ENCODE peak calls at places on chromosomes 5 and 9, in five cellular contexts. L is neural progenitor cell; N is CD8-positive, alpha-beta memory T cell; Y is upper lobe of left lung; J is lower lobe of right lung. E is an unnamed sample.

GRCh38 chr9:16344343-16344742 is 526.1 kb downstream of the BNC2 start:
- DNase-seq in L (no peak), Y (no peak), N (no peak), J (no peak), E (no peak)

GRCh38 chr5:137808503-137809135 is 54.5 kb upstream of the HNRNPA0 start:
- DNase-seq in J (no peak), L (no peak), N (no peak), Y (no peak), E (no peak)

GRCh38 chr5:131377785-131378325 is 114.0 kb downstream of the CDC42SE2 start:
- DNase-seq in N (no peak), L (no peak), J (no peak), Y (no peak), E (no peak)

GRCh38 chr9:19229725-19230355 is 653 bp upstream of the DENND4C start:
- DNase-seq in Y (peak), N (no peak), L (peak), J (no peak), E (peak)

GRCh38 chr5:158390556-158390955 is 531.6 kb upstream of the CLINT1 start:
- DNase-seq in J (no peak), N (no peak), Y (no peak), L (no peak), E (no peak)

GRCh38 chr5:41517909-41518308 is 7.5 kb upstream of the PLCXD3 start:
- DNase-seq in L (no peak), N (no peak), Y (no peak), J (no peak), E (no peak)

GRCh38 chr5:33637011-33637410 is 196.2 kb downstream of the TARS1 start:
- DNase-seq in J (no peak), Y (no peak), L (no peak), N (no peak), E (no peak)

GRCh38 chr9:20219437-20219836 is 402.9 kb downstream of the MLLT3 start:
- DNase-seq in J (no peak), Y (no peak), L (no peak), N (no peak), E (no peak)

GRCh38 chr5:72427488-72428437 is 79.4 kb downstream of the ZNF366 start:
- DNase-seq in L (peak), J (no peak), Y (no peak), N (no peak), E (no peak)

GRCh38 chr9:33187519-33188218 is 20.5 kb upstream of the B4GALT1 start:
- DNase-seq in Y (no peak), J (no peak), L (no peak), N (no peak), E (no peak)

GRCh38 chr5:141771031-141771430 is 89.0 kb upstream of the ARAP3 start:
- DNase-seq in Y (no peak), L (peak), J (no peak), N (no peak), E (no peak)

GRCh38 chr5:157354825-157355224 is 88.9 kb downstream of the CYFIP2 start:
- DNase-seq in L (peak), J (no peak), Y (no peak), N (no peak), E (no peak)

GRCh38 chr9:116944714-116945534 is 257.8 kb downstream of the TRIM32 start:
- DNase-seq in Y (no peak), L (no peak), N (no peak), J (no peak), E (no peak)

GRCh38 chr5:35890021-35890740 is 33.5 kb downstream of the IL7R start:
- DNase-seq in L (no peak), N (no peak), J (no peak), Y (no peak), E (no peak)

GRCh38 chr9:129036241-129036922 is at the start of gene MIGA2:
- DNase-seq in N (peak), L (peak), J (peak), Y (peak), E (peak)

GRCh38 chr5:45385321-45386058 is 310.7 kb downstream of the HCN1 start:
- DNase-seq in Y (no peak), J (no peak), L (no peak), N (no peak), E (no peak)

GRCh38 chr5:154673506-154673905 is 81.7 kb upstream of the LARP1 start:
- DNase-seq in Y (no peak), N (no peak), J (peak), L (no peak), E (no peak)

GRCh38 chr9:36900856-36901220 is 133.2 kb downstream of the PAX5 start:
- DNase-seq in Y (no peak), L (no peak), N (no peak), J (no peak), E (no peak)

GRCh38 chr5:77620404-77620803 is 18.1 kb downstream of the OTP start:
- DNase-seq in J (no peak), Y (no peak), L (no peak), N (no peak), E (no peak)

GRCh38 chr5:68420476-68421344 is 205.2 kb downstream of the PIK3R1 start:
- DNase-seq in L (no peak), Y (no peak), J (peak), N (no peak), E (no peak)

GRCh38 chr9:91948423-91949292 is 1.4 kb downstream of the ROR2 start:
- DNase-seq in N (peak), Y (peak), J (peak), L (peak), E (no peak)

GRCh38 chr5:81425569-81425968 is 31.6 kb upstream of the ACOT12 start:
- DNase-seq in L (peak), N (peak), J (no peak), Y (no peak), E (no peak)

GRCh38 chr5:68628082-68628796 is 412.7 kb downstream of the PIK3R1 start:
- DNase-seq in N (no peak), L (no peak), Y (no peak), J (no peak), E (no peak)

GRCh38 chr9:72173080-72173479 is 23.8 kb downstream of the GDA start:
- DNase-seq in N (no peak), L (no peak), J (no peak), Y (no peak), E (no peak)

GRCh38 chr5:95715799-95716461 is 15.2 kb upstream of the RHOBTB3 start:
- DNase-seq in Y (no peak), L (no peak), J (no peak), N (no peak), E (no peak)

GRCh38 chr9:3954228-3954949 is 345.5 kb downstream of the GLIS3 start:
- DNase-seq in L (peak), Y (no peak), J (no peak), N (no peak), E (no peak)
- H3K27ac ChIP-seq in L (peak), Y (no peak), J (no peak), N (no peak), E (no peak)

DNA sequence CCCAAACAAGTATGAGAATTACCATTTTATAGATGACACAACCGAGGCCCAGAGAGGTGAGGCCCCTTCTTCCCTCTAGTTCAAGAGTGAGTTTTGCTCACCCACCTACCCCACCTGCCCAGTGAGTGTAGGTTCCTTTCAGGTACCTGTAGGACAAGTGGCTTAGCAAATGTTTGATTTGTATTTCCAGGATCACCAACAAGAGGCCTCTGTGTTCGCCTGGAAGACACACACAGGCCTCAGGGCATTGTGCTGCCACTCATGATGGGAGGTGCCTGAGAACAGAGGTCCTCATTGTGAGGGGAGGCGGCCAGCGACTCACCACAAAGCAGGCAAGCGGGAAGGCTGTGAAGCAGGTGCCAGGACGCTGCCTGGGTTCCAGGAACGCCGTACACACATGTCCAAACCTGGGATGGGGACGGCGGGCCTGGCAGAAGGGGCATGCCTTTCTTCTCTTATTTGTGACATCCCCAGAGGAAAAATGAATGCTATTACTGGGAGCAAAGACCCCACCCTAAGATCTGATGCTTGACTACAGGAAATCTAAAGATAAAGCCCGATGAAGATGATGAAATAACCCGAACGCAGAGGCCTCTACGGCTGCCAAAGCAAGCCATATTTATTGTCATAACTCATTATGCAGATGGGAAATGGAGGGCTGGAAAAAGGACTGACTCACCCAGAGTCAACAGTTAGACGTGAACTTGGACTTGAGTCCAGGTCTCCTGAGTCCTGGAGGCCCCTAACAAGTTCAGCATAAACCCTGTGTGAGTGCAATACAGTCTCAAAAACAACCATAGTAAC is 60.2 kb upstream of the SLC25A51 start:
- DNase-seq in N (no peak), L (no peak), Y (peak), J (peak), E (no peak)
- H3K27ac ChIP-seq in N (no peak), L (no peak), Y (peak), J (peak), E (no peak)

DNA sequence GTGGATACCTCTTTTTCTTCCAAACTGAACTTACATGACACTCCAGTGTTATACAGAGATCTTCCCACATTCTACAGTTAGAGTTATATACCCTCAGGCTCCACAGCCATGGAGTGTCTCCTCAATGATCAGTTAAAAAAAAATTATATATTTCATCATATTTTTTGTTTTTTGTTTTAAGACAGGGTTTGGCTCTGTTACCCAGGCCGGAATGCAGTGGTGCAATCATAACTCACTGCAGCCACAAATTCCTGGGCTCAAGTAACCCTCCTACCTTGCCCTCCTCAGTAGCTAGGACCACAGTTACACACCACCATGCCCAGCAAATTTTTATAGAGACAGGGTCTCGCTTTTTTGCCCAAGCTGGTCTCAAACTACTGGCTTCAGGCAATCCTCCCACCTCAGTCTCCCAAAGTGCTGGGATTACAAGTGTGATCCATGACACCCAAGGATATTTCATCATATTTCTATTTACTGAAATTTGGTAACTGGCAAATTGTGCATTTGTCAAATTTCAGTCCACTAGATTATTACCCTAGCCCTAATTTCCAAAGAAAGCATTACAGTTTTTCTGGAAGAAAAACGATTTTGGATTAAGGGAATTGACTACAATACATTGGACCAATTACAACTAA is 18.1 kb upstream of the SCAI start:
- DNase-seq in N (no peak), Y (peak), J (no peak), L (no peak), E (no peak)
- H3K27ac ChIP-seq in N (no peak), Y (peak), J (peak), L (no peak), E (no peak)

DNA sequence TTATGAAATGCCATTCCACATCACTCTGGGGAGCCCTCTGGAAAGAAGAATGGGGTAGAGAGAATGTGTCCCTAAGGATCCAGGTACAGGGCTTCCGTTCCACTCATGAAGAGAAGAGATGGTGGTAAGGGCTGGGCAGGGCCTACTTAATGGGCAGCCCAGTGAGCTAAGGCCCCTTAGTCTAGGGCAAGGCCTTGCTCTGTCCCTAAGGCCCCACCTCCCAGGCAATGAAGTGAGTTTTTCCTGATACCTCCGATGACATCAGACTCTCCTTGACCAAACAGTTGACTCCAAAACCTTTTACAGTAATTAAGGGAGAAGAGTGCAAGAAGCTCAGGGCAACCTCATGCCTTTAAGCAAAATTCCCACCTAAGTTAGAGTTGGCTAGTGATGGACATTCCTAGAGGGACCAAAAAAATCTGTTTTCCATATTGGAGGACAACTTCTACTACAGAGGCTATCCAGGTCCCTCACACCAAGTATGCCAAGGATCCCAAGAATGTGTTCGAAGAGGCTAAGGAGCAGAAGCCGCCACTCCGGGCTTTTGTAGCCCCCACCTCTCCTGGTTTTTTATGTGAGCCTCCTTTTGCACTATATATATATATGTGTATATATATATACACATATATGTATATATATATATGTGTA is 5.9 kb downstream of the KLF9 start:
- DNase-seq in L (no peak), N (no peak), Y (no peak), J (no peak), E (no peak)
- H3K27ac ChIP-seq in L (no peak), N (no peak), Y (peak), J (peak), E (no peak)

DNA sequence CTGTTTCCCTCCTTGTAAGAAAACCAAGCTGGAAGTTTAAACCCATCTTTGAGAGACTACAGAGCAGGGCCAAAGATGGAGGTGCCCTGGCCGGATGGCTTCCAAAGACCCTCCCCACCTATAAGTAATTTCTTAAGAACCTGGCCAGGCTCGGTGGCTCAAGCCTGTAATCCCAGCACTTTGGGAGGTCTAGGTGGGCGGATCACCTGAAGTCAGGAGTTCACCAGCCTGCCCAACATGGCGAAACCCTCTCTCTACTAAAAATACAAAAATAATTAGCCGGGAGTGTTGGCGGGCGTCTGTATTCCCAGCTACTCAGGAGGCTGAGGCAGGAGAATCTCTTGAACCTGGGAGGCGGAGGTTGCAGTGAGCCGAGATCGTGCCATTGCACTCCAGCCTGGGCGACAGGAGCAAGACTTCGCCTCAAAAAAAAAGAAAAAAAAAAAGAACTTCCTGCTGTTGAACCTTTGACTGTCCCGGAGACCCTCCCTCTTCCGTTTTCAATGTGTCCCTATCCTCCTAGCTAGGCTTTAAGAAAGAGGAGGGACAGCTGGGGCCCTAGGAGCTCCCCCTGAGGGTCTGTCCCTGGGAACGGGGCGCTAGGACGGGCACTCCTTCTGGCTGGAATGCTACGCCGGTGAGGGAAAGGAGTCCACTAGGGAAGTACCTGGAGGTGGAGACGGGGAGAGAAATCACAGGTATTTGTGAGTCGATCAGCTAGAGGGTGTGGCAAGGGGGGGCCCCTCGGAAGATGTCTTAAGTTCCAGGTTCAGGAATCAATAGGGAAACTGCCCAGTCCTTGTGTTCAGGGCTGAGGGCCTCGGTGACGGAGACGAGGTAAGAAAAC is 4.8 kb downstream of the SIT1 start:
- DNase-seq in L (peak), J (peak), N (peak), Y (peak), E (no peak)
- H3K27ac ChIP-seq in L (no peak), J (peak), N (peak), Y (peak), E (no peak)

DNA sequence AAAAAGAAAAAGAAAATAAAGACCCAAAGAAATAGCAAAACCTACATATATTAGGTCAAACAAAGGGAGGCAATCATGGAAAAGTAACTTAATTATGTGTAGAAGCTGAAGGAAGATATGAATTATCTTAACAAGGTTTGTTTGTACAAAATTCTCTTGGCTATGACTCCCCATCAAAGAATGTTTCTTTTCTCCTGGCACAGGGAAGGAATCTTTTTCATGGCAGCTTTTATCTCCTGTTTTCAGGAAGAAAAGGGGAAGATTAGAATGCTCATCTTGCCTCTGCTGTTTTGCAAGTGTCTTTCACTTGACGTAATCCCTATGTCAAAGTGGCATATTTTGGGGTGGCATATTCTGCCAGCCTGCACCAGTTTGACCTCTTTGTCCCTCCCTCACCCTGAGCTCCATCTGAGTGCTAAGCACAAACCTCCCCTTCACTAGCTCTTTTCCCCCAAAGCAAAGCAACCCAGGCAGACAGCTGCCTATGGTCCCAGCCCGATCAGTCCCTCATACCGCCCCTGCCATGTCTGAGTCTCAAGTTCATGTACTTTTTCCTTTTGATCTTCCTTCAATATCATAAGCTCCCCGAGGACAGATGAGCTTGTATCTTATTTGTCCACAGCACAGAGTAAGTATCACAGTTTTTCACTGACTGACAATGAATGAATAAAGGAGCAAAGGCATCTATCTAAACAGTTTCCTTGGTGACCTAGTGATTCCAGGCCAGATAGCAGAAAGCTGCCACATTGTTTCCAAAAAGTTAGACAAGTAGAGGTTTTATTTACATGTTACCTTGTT is 242.8 kb upstream of the ANKRD55 start:
- DNase-seq in L (no peak), Y (no peak), J (no peak), N (no peak), E (no peak)
- H3K27ac ChIP-seq in L (no peak), Y (no peak), J (no peak), N (no peak), E (no peak)

DNA sequence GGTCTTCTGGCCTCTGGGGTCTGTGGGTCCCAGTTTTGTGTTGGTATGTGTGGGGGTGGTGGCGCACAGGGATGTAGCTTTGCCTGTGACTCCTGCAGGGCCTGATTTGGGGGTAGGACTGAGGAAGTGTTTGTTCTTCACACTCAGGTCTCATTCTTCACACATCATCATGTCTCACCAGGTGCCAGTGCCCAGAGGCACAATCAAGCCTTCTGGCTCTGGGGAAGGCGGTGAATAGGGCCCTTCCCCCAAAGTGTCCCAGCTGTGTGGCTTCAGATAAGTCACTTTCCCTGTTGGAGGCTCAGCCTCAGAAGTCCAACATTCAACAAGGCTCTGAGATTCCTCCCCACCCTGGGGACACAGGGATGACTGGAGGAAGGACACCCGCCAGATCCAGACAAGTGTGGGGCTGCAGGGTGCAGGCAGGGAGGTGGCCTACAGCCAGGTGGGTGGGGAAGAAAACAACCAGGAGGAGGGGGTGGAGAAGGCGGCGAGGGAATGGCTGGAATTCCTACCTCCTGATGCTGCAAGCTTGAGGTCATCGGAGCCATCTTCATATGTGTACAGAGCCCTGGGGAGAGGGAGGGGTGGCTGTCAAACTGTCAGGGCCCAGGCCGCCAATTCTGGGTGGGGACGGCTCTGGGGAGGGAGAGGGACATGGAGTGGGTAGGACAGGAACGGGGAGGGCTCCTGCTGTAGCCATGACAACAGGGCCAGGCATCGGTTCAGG is 4.9 kb downstream of the DBN1 start:
- DNase-seq in L (no peak), Y (no peak), N (no peak), J (no peak), E (no peak)
- H3K27ac ChIP-seq in L (no peak), Y (no peak), N (no peak), J (no peak), E (no peak)

DNA sequence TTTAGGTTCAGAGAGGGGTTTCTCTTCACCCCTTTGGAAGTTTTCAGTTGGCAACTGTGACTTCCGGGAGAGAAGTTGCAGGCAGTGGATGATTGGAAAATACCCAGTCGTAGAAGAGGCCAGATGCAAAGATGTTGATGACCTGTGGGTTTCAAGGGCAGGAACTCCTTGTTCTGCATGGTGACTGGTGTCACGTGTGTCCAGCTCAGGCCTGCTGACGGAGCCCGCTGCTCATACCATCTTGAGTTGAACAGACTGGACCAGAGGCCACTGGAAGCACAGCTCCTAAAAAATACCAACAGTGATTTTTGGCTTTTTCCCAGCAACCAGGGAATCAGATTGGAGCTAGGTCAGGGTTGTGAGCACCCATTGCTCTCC is 243.9 kb upstream of the KLF4 start:
- DNase-seq in L (no peak), N (no peak), Y (peak), J (no peak), E (no peak)
- H3K27ac ChIP-seq in L (no peak), N (no peak), Y (peak), J (peak), E (no peak)